ENCODE peak calls at places on chromosomes 12 and 14, in nine cellular contexts. C is aorta, G is SK-N-SH, X is stomach, I is left ventricle myocardium inferior, K is tibial nerve, D is IMR-90, R is cardiac muscle cell, Z is adrenal gland. T is an unnamed sample.
A peak's percentile ranks its signal among the peaks of the same experiment; 100 is the strongest.

GRCh38 chr12:6539276-6540134 is 5.2 kb downstream of the GAPDH start:
- DNase-seq in X (no peak), G (peak; percentile 41), I (peak; percentile 45), C (no peak), R (no peak), D (peak; percentile 38), Z (no peak), K (no peak), T (no peak)

GRCh38 chr14:77406086-77406485 is 17.2 kb downstream of the NOXRED1 start:
- DNase-seq in I (no peak), D (no peak), Z (no peak), C (no peak), X (no peak), G (no peak), K (no peak), R (peak; percentile 56), T (no peak)

GRCh38 chr14:88841741-88842140 is 17.3 kb downstream of the TTC8 start:
- DNase-seq in Z (no peak), R (no peak), X (no peak), K (no peak), D (peak; percentile 48), G (no peak), C (no peak), I (no peak), T (no peak)

GRCh38 chr12:32151081-32151480 is 44.4 kb downstream of the BICD1 start:
- DNase-seq in G (no peak), R (no peak), K (no peak), D (no peak), Z (no peak), I (no peak), X (no peak), C (no peak), T (no peak)

GRCh38 chr14:81521356-81521755 is 12.3 kb downstream of the SEL1L start:
- DNase-seq in D (no peak), G (no peak), I (no peak), X (no peak), C (no peak), K (no peak), Z (no peak), R (no peak), T (no peak)

GRCh38 chr12:78220811-78221210 is 390.1 kb downstream of the NAV3 start:
- DNase-seq in Z (no peak), G (no peak), R (no peak), X (no peak), K (no peak), C (no peak), D (no peak), I (no peak), T (no peak)

GRCh38 chr14:50800032-50800431 is 30.9 kb downstream of the NIN start:
- DNase-seq in G (no peak), R (no peak), I (no peak), X (no peak), Z (no peak), K (no peak), D (peak; percentile 70), C (no peak), T (no peak)

GRCh38 chr14:33602396-33602795 is 348.5 kb downstream of the EGLN3 start:
- DNase-seq in I (no peak), K (no peak), C (no peak), R (no peak), X (no peak), D (no peak), G (no peak), Z (no peak), T (no peak)

GRCh38 chr12:49017764-49018281 is 753 bp downstream of the PRKAG1 start:
- DNase-seq in G (peak; percentile 60), X (no peak), I (no peak), Z (peak; percentile 72), K (no peak), R (peak; percentile 70), D (peak; percentile 46), C (no peak), T (peak; percentile 52)

GRCh38 chr14:23436327-23437141 is 1.1 kb upstream of the MYH7 start:
- DNase-seq in C (no peak), X (no peak), D (no peak), Z (no peak), R (no peak), I (no peak), K (no peak), G (no peak), T (no peak)

GRCh38 chr12:25388216-25388615 is 137.5 kb upstream of the KRAS start:
- DNase-seq in I (no peak), G (no peak), Z (no peak), K (no peak), D (peak; percentile 25), R (no peak), C (no peak), X (no peak), T (no peak)

GRCh38 chr14:24817638-24818053 is 183.7 kb upstream of the GZMB start:
- DNase-seq in D (peak; percentile 52), I (no peak), G (no peak), K (no peak), Z (no peak), C (no peak), R (peak; percentile 64), X (no peak), T (no peak)

GRCh38 chr14:78982551-78982950 is 812.4 kb downstream of the NRXN3 start:
- DNase-seq in Z (no peak), D (peak; percentile 47), I (no peak), K (no peak), G (no peak), R (peak; percentile 49), X (no peak), C (no peak), T (no peak)

GRCh38 chr14:42140001-42140400 is 533.3 kb downstream of the LRFN5 start:
- DNase-seq in I (no peak), C (no peak), X (no peak), R (no peak), K (no peak), Z (no peak), D (peak; percentile 54), G (no peak), T (no peak)

GRCh38 chr12:1474567-1475153 is 119.7 kb downstream of the FBXL14 start:
- DNase-seq in K (no peak), G (peak; percentile 31), I (no peak), Z (no peak), D (peak; percentile 97), C (no peak), R (peak; percentile 86), X (no peak), T (no peak)

GRCh38 chr12:38110026-38110699 is 206.4 kb upstream of the ALG10B start:
- DNase-seq in Z (no peak), G (no peak), R (no peak), X (no peak), K (no peak), D (no peak), C (no peak), I (no peak), T (no peak)

GRCh38 chr12:131916306-131917138 is 12.6 kb upstream of the PUS1 start:
- DNase-seq in C (no peak), Z (no peak), I (no peak), K (no peak), R (no peak), D (no peak), G (no peak), X (no peak), T (peak; percentile 10)
- H3K27me3 ChIP-seq in C (no peaks in the 10 kb centered on the region), Z (no peaks in the 10 kb centered on the region), I (no peaks in the 10 kb centered on the region), K (no peaks in the 10 kb centered on the region), R (no peaks in the 10 kb centered on the region), D (no peaks in the 10 kb centered on the region), G (no peaks in the 10 kb centered on the region), X (no peaks in the 10 kb centered on the region), T (no peaks in the 10 kb centered on the region)

GRCh38 chr12:108543642-108544041 is 17.3 kb downstream of the SART3 start:
- DNase-seq in C (no peak), X (no peak), R (no peak), G (no peak), I (no peak), Z (no peak), D (no peak), K (no peak), T (no peak)

GRCh38 chr12:108542320-108542719 is 18.7 kb downstream of the SART3 start:
- DNase-seq in X (no peak), K (no peak), Z (no peak), C (no peak), I (no peak), G (no peak), D (peak; percentile 41), R (no peak), T (no peak)

GRCh38 chr12:108538796-108539195 is 22.2 kb downstream of the SART3 start:
- DNase-seq in K (no peak), C (no peak), G (no peak), R (no peak), Z (no peak), I (no peak), D (no peak), X (no peak), T (no peak)
- H3K36me3 ChIP-seq in K (no peaks in the 10 kb centered on the region), C (peaks cover 7% of the 10 kb centered on the region), G (peaks cover 63% of the 10 kb centered on the region), R (peaks cover 53% of the 10 kb centered on the region), Z (peaks cover 57% of the 10 kb centered on the region), I (peaks cover 84% of the 10 kb centered on the region), D (peaks cover 27% of the 10 kb centered on the region), X (peaks cover 91% of the 10 kb centered on the region), T (peaks cover 77% of the 10 kb centered on the region)

DNA sequence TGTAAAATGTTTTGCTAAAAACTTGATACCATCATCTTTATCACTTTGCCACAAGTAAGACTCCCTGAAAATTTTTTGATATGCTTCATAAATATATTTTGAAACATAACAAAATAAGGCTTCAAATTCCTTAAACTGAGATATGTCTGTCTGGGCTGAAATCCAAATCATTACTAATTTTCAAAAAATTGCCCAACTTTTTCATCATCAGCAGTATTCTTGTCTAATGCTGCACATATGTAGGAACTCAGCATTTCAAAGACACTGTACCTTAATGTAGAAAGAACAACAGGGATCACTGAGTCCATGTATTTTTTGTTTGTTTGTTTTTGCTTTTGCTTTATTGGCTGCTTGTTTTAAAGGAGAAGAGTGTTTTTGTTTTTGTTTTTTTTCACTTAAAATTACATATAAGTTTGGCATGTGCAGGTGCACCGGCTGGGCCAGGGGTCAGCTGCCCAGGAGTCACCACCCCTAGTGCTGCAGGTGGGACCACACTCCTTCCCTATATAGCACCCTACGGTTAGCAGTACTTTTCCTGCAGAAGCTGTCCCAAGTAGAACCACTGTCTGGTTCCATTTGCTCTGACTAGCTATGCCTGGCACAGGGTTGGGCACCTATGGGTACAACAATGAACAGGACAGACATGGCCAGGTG is 231.2 kb downstream of the PIK3C2G start:
- DNase-seq in C (no peak), Z (no peak), K (no peak), X (no peak), I (no peak), D (peak; percentile 72), R (peak; percentile 78), G (no peak), T (no peak)
- H3K4me1 ChIP-seq in C (no peaks in the 10 kb centered on the region), Z (no peaks in the 10 kb centered on the region), K (no peaks in the 10 kb centered on the region), X (no peaks in the 10 kb centered on the region), I (no peaks in the 10 kb centered on the region), D (peaks cover 3% of the 10 kb centered on the region), R (no peaks in the 10 kb centered on the region), G (peaks cover 2% of the 10 kb centered on the region), T (no peaks in the 10 kb centered on the region)

DNA sequence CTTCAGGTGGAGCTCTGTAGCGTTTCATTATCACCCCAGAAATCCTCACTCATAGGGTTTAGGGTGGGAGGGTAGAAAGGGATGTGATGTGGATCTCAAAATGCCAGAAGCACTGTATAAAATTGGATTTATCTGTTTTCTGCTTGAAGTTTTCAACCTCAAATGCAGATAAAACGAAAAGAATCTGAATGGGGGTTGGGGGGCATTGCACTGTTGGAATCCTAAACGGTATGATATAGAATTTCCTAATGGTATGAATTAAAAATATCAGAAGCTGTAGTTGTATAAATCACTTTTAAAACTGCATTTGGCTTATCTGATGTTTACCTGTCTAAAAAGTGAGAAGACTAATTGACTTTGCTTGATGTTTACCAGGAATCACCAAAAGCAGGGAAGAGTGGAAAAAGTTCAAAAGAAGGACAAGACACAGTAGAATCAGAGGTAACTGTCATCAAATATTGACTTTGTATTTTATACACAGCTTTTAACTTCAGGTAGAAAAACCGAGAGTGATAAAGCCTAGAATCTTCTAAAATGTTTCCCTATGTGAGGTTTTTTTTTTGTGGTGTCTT is 1.1 kb downstream of the PPP2R5C start:
- DNase-seq in R (no peak), X (no peak), G (no peak), K (no peak), I (no peak), C (no peak), Z (no peak), D (no peak), T (no peak)
- H3K27me3 ChIP-seq in R (peaks cover 3% of the 10 kb centered on the region), X (no peaks in the 10 kb centered on the region), G (no peaks in the 10 kb centered on the region), K (no peaks in the 10 kb centered on the region), I (no peaks in the 10 kb centered on the region), C (no peaks in the 10 kb centered on the region), Z (no peaks in the 10 kb centered on the region), D (peaks cover 10% of the 10 kb centered on the region), T (no peaks in the 10 kb centered on the region)

T was measured in psoas muscle.